ENCODE peak calls at places on chromosomes 1 and 21, in six cellular contexts. A, W, G, R, E and O are unnamed samples.

GRCh38 chr1:218537131-218537904 is 192.2 kb downstream of the TGFB2 start:
- ATAC-seq in A (no peak), W (no peak), G (no peak), R (no peak), E (no peak), O (peak)

GRCh38 chr1:1136547-1137230 is 20.8 kb upstream of the C1orf159 start:
- ATAC-seq in A (no peak), W (peak), G (peak), R (no peak), E (no peak), O (peak)

GRCh38 chr1:81228926-81229325 is 571.8 kb upstream of the ADGRL2 start:
- ATAC-seq in A (no peak), W (no peak), G (no peak), R (no peak), E (no peak), O (no peak)

GRCh38 chr21:29297483-29298347 is 1.0 kb upstream of the BACH1 start:
- ATAC-seq in A (no peak), W (no peak), G (no peak), R (no peak), E (no peak), O (no peak)

GRCh38 chr1:13737388-13737787 is 37.4 kb downstream of the PRDM2 start:
- ATAC-seq in A (no peak), W (no peak), G (peak), R (no peak), E (no peak), O (no peak)

GRCh38 chr1:37090671-37091070 is 56.4 kb upstream of the GRIK3 start:
- ATAC-seq in A (no peak), W (no peak), G (no peak), R (no peak), E (no peak), O (no peak)

GRCh38 chr1:222064388-222065201 is 322.7 kb upstream of the DUSP10 start:
- ATAC-seq in A (no peak), W (no peak), G (no peak), R (no peak), E (no peak), O (peak)

GRCh38 chr1:97243973-97244560 is 522.5 kb downstream of the PTBP2 start:
- ATAC-seq in A (no peak), W (no peak), G (no peak), R (no peak), E (no peak), O (no peak)

GRCh38 chr1:175673236-175674150 is 69.9 kb downstream of the TNR start:
- ATAC-seq in A (no peak), W (peak), G (no peak), R (no peak), E (no peak), O (peak)

GRCh38 chr21:45102391-45102932 is 28.1 kb downstream of the ADARB1 start:
- ATAC-seq in A (peak), W (no peak), G (peak), R (no peak), E (peak), O (peak)

GRCh38 chr1:204293605-204294365 is 65.9 kb downstream of the PLEKHA6 start:
- ATAC-seq in A (peak), W (no peak), G (no peak), R (peak), E (peak), O (no peak)

GRCh38 chr1:182087951-182088350 is 26.4 kb upstream of the ZNF648 start:
- ATAC-seq in A (no peak), W (no peak), G (no peak), R (no peak), E (no peak), O (peak)